ENCODE peak calls at places on chromosomes 1 and 21, in eight cellular contexts. Y, P, E, N, Q, C, W and V are unnamed samples.

GRCh38 chr1:55887103-55887712 is 672.0 kb upstream of the USP24 start:
- DNase-seq in Y (no peak), W (no peak), P (no peak), N (no peak), E (no peak), C (no peak), Q (no peak), V (no peak)

GRCh38 chr1:26772687-26773086 is 15.1 kb upstream of the PIGV start:
- DNase-seq in E (no peak), Y (no peak), P (no peak), N (no peak), C (no peak), Q (no peak), W (no peak), V (no peak)

GRCh38 chr1:50023292-50024159 is at the start of gene AGBL4:
- DNase-seq in C (no peak), Q (peak; percentile 29), N (no peak), E (peak; percentile 63), Y (peak; percentile 78), W (peak; percentile 68), P (peak; percentile 64), V (no peak)

GRCh38 chr1:243580984-243581383 is 269.1 kb downstream of the AKT3 start:
- DNase-seq in E (no peak), P (no peak), Y (no peak), Q (no peak), C (no peak), N (no peak), W (no peak), V (no peak)

GRCh38 chr1:199868777-199869176 is 158.7 kb upstream of the NR5A2 start:
- DNase-seq in P (no peak), Q (no peak), W (no peak), Y (no peak), C (no peak), N (no peak), E (no peak), V (no peak)

GRCh38 chr1:206705744-206706297 is 21.1 kb downstream of the MAPKAPK2 start:
- DNase-seq in Y (no peak), Q (no peak), N (no peak), W (no peak), P (no peak), C (no peak), E (no peak), V (no peak)

GRCh38 chr21:14545906-14546480 is at the start of gene SAMSN1:
- DNase-seq in E (no peak), Y (peak; percentile 33), C (no peak), W (no peak), N (no peak), Q (peak; percentile 28), P (no peak), V (no peak)

GRCh38 chr1:112594208-112594876 is 24.6 kb downstream of the ST7L start:
- DNase-seq in E (no peak), P (no peak), N (no peak), Y (no peak), Q (no peak), W (no peak), C (no peak), V (no peak)

GRCh38 chr1:23742670-23743286 is 493 bp upstream of the ELOA start:
- DNase-seq in N (no peak), C (peak; percentile 27), Y (peak; percentile 45), E (peak; percentile 59), P (peak; percentile 68), W (no peak), Q (peak; percentile 38), V (no peak)

GRCh38 chr1:175002910-175003517 is 3.3 kb downstream of the CACYBP start:
- DNase-seq in W (no peak), C (no peak), N (no peak), Y (no peak), Q (no peak), P (no peak), E (no peak), V (no peak)

GRCh38 chr1:172357753-172358152 is 62.7 kb upstream of the C1orf105 start:
- DNase-seq in W (no peak), C (no peak), Q (no peak), Y (no peak), P (no peak), E (no peak), N (no peak), V (no peak)

GRCh38 chr1:153542956-153543737 is 2.4 kb upstream of the S100A5 start:
- DNase-seq in C (peak; percentile 13), Y (no peak), W (peak; percentile 29), Q (no peak), P (no peak), N (no peak), E (no peak), V (no peak)

GRCh38 chr1:153538315-153538821 is 2.4 kb downstream of the S100A5 start:
- DNase-seq in E (peak; percentile 58), P (peak; percentile 93), W (peak; percentile 90), Y (no peak), C (no peak), Q (no peak), N (no peak), V (no peak)

GRCh38 chr1:153539395-153540093 is 1.2 kb downstream of the S100A5 start:
- DNase-seq in Q (no peak), Y (no peak), P (no peak), N (no peak), E (no peak), C (no peak), W (no peak), V (no peak)

GRCh38 chr1:153541641-153542569 is 1.2 kb upstream of the S100A5 start:
- DNase-seq in E (no peak), Y (no peak), N (no peak), P (no peak), C (peak; percentile 18), Q (no peak), W (no peak), V (no peak)

DNA sequence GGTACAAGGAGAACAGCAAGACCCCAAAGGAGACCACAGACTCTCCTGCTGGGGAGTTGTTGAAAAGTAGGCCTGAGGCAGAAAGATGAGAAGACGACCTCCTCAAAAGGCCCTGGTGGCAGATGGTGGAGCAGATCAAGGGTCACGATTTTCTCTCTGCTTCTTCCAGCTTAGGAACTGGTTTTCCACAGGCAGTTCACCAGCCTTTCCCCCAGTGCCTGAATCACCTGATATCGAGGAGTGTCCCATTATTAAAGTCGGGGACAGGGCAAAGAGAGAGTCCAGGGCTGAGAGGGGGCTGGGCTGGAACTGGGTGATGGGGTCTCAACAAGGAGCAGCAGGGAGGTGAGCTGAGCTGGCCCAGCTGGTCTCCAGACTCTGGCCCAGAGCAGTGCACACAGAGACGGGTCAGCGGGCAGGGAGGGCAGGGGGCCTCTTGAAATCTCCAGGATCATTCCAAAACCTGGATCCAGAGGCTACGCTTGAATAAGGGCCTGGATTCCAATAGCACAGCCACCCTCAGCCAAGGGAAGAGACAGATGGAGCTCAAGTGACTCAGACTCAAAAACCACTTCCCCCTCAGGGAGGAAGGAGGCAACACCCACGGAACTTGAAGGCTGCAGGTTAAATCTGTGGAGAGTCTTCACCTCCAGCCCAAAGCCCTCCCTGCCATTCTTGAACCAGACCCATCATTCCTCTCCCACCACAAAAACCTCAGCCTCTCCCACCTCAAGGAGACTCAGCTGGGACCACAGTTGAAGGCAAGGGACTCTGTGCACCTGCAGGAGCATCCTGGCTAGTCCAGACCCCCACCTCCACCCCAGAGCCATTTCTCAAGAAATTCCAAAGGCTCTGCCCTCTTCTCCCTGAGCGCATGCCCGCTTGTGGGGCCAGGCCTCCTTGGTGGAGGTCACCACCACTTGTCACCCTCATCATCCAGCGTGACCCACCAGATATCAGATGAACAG is at the start of gene S100A5:
- DNase-seq in Y (no peak), W (peak; percentile 40), E (no peak), Q (no peak), N (no peak), P (no peak), C (no peak), V (no peak)
- H3K4me1 ChIP-seq in Y (peaks cover 6% of the 10 kb centered on the region), W (peaks cover 36% of the 10 kb centered on the region), E (peaks cover 10% of the 10 kb centered on the region), Q (peaks cover 38% of the 10 kb centered on the region), N (peaks cover 5% of the 10 kb centered on the region), P (peaks cover 8% of the 10 kb centered on the region), C (no peaks in the 10 kb centered on the region), V (peaks cover 27% of the 10 kb centered on the region)

DNA sequence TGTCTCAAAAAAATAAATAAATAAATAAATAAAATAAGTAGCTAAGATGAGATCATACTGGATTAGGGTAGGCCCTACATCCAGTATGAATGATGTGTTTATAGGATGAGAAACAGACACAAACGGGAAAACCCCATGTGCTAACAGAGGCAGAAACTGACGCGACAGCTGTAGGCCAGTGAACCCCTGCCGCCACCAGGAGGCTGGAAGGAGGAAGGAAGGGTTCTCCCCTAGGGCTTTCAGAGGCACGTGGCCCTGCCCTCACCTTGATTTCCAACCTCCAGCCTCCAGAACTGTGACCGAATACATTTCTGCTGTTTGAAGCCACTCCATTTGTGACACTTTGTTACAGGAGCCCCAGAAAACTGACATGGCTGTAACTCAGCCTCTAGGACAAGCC is 38.5 kb downstream of the CHD5 start:
- DNase-seq in Q (no peak), W (no peak), C (no peak), E (peak; percentile 18), N (no peak), P (peak; percentile 62), Y (no peak), V (no peak)
- TF ChIP-seq CTCF in Q (no peak), W (no peak), C (no peak), E (no peak), N (peak; percentile 5), P (peak; percentile 66), Y (no peak), V (no peak)

DNA sequence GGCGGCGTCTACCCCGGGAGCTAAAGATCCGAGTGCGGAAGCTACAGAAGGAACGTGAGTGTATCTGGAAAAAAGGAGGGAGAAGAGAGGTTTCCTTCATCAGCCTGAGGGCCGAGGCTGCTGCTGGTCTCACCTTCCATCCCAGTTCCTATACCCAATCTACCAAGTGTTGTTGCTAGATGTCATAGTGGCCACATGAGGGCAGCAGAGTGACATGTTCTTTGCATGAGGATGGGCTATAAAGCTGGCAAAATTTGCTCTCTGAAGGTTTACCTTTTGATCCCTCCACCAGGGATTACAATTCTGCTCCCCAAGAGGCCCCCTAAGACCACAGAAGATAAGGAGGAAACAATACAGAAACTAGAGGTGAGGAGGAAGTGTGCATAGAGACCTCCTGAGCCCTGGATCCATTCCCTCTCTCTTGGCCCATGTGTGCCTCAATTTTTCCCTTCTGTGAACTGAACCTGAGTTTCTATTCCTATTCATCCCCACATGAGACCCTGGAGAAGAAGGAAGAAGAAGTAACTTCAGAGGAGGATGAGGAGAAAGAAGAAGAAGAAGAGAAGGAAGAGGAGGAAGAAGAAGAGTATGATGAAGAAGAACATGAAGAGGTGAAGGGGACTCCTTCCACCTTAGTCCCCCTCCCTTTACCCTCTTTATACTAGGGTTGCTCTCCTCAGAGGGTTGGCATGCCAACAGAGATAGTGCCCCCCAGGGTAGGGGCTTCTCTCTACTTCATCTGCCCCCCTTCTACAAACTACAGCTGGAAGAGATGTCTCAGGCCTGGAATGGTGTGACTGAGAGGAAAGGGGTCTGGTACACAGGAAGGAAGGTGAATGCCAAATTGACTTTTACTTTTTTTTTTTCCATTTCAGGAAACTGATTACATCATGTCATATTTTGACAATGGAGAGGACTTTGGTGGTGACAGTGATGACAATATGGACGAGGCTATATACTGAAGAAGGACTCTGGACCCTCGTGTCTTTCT is 13.3 kb downstream of the POLR3GL start:
- DNase-seq in E (peak; percentile 77), P (peak; percentile 79), Y (peak; percentile 91), W (no peak), Q (peak; percentile 86), C (peak; percentile 86), N (peak; percentile 92), V (peak; percentile 50)
- H3K4me1 ChIP-seq in E (peaks cover 52% of the 10 kb centered on the region), P (peaks cover 7% of the 10 kb centered on the region), Y (peaks cover 29% of the 10 kb centered on the region), W (peaks cover 43% of the 10 kb centered on the region), Q (peaks cover 50% of the 10 kb centered on the region), C (no peaks in the 10 kb centered on the region), N (peaks cover 12% of the 10 kb centered on the region), V (peaks cover 49% of the 10 kb centered on the region)

DNA sequence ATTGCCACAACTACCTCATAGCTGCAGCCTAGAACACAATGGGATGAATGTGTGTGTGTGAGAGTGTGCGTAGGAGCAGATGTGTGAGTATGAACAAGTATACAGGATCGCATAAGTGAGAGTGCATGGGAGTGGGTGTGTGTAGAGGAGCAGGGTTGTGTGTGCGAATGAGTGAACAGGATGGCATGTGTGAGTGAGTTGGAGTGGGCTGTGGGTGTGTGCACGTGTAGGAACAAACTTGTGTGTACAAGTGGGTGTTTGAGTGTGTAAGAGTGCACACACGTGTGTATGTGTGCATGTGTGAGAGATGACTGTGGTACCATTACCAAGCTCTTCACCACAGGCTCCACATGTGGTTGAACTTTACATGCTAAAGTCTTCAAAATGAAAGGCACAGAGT is 175.4 kb upstream of the EDN2 start:
- DNase-seq in Y (no peak), P (no peak), C (no peak), Q (no peak), E (no peak), W (no peak), N (no peak), V (no peak)
- TF ChIP-seq CTCF in Y (no peak), P (no peak), C (no peak), Q (no peak), E (no peak), W (no peak), N (no peak), V (no peak)